ENCODE peak calls at places on chromosomes 16 and 17, in ten cellular contexts. K is SK-N-SH; S is heart left ventricle; W is CD4-positive, alpha-beta T cell; O is cardiac muscle cell; V is transverse colon; M is dorsolateral prefrontal cortex; I is AG04450; A is RWPE2; H is A549. C is an unnamed sample.
A peak's percentile ranks its signal among the peaks of the same experiment; 100 is the strongest.

GRCh38 chr16:52068447-52069074 is 478.4 kb downstream of the TOX3 start:
- DNase-seq in I (no peak), O (peak; percentile 51), H (no peak), A (no peak), S (no peak), M (peak; percentile 40), V (peak; percentile 41), K (peak; percentile 1), W (no peak), C (no peak)

GRCh38 chr16:19524866-19525723 is 1.4 kb downstream of the CCP110 start:
- DNase-seq in H (no peak), S (no peak), I (no peak), K (peak; percentile 28), A (no peak), O (peak; percentile 6), W (no peak), V (no peak), M (no peak), C (no peak)

GRCh38 chr17:7959503-7960253 is 27.7 kb downstream of the CNTROB start:
- DNase-seq in I (no peak), V (no peak), W (no peak), A (no peak), H (no peak), S (no peak), M (no peak), O (no peak), K (no peak), C (no peak)

GRCh38 chr16:73177896-73178295 is 130.0 kb upstream of the ZFHX3 start:
- DNase-seq in H (no peak), W (no peak), S (no peak), I (no peak), A (no peak), M (no peak), O (no peak), K (no peak), V (no peak), C (no peak)

GRCh38 chr16:27805828-27806351 is 255.9 kb downstream of the KATNIP start:
- DNase-seq in M (no peak), W (no peak), I (no peak), H (no peak), V (no peak), K (no peak), A (no peak), O (no peak), S (no peak), C (no peak)

GRCh38 chr16:25089346-25089745 is 22.2 kb upstream of the LCMT1 start:
- DNase-seq in K (no peak), M (no peak), W (no peak), O (no peak), S (no peak), A (no peak), I (no peak), H (no peak), V (peak; percentile 81), C (no peak)

GRCh38 chr17:45314761-45315549 is 1.9 kb downstream of the MAP3K14 start:
- DNase-seq in H (peak; percentile 46), A (no peak), V (no peak), K (no peak), O (no peak), M (no peak), W (no peak), S (no peak), I (no peak), C (no peak)

GRCh38 chr16:88103581-88104188 is 152.5 kb downstream of the BANP start:
- DNase-seq in H (no peak), K (no peak), O (no peak), A (no peak), V (no peak), W (no peak), M (no peak), I (no peak), S (peak; percentile 19), C (no peak)

GRCh38 chr16:59324462-59324861 is 590.3 kb upstream of the GOT2 start:
- DNase-seq in K (no peak), W (no peak), M (no peak), I (no peak), O (no peak), V (no peak), S (no peak), H (peak; percentile 59), A (no peak), C (no peak)
- H3K27ac ChIP-seq in K (no peak overlapping the region), W (no peak overlapping the region), M (no peak overlapping the region), I (no peak overlapping the region), O (no peak overlapping the region), V (no peak overlapping the region), S (no peak overlapping the region), H (peak overlapping the region; percentile 93), A (no peak overlapping the region), C (no peak overlapping the region)

GRCh38 chr17:50148226-50149098 is 2.0 kb downstream of the PPP1R9B start:
- DNase-seq in A (peak; percentile 93), O (no peak), S (peak; percentile 78), K (peak; percentile 76), H (peak; percentile 86), W (peak; percentile 78), V (peak; percentile 78), M (peak; percentile 50), I (no peak), C (peak; percentile 54)
- TF ChIP-seq CTCF in A (peak; percentile 45), O (peak; percentile 35), S (no peak), K (peak; percentile 49), H (no peak), W (no peak), V (no peak), M (no peak), I (peak; percentile 53), C (no peak)

GRCh38 chr16:68492151-68492500 is 43.8 kb upstream of the SMPD3 start:
- DNase-seq in W (no peak), O (no peak), S (no peak), K (no peak), V (no peak), M (no peak), H (no peak), A (no peak), I (no peak), C (no peak)

GRCh38 chr16:68492501-68493411 is 44.4 kb upstream of the SMPD3 start:
- DNase-seq in W (no peak), A (no peak), S (no peak), K (no peak), V (peak; percentile 66), H (no peak), M (no peak), O (no peak), I (no peak), C (no peak)

GRCh38 chr16:68490358-68490757 is 42.0 kb upstream of the SMPD3 start:
- DNase-seq in O (no peak), A (no peak), M (no peak), V (no peak), H (no peak), K (no peak), W (no peak), S (no peak), I (no peak), C (no peak)

GRCh38 chr16:68491576-68491950 is 43.3 kb upstream of the SMPD3 start:
- DNase-seq in H (no peak), M (no peak), V (no peak), A (no peak), I (no peak), W (no peak), S (no peak), O (no peak), K (no peak), C (no peak)

DNA sequence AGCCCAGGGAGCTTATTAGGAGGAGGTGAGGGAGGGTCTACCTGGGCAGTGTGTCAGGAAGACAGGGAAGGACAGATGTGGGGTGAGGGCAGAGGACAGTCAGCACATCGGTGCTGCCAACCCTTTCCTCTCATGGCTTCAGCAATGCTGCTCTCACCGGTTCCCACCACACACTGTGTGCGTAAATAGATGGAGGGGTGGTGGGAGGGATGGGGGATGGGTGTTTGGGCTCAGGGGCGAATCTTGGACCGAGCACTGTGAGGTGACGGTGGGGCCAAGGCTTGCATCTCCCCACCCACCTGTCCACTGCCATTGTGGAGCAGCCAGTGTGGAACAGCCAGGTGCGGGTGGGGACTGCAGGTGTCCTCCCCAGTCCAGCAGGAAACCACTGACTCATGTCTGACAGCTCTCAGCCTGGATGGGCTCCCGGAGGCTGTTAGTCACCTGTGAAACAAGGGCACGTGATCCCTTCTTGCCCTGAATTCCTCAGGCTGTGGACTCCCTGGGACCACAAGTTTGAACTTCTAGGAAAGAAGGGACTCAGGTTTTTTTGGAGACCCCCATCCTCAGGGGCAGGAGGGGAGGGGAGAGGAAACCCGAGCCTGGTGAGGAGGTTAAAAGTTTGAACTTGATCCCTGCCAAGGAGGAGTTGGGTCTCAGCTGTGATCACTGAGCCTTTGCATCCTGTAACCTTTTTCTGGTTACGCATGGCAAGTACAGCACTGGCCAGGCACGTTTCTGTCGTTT is 42.7 kb upstream of the SMPD3 start:
- DNase-seq in O (no peak), K (no peak), M (no peak), I (no peak), V (peak; percentile 80), H (peak; percentile 62), A (peak; percentile 95), W (no peak), S (no peak), C (no peak)
- H3K27ac ChIP-seq in O (no peak overlapping the region), K (no peak overlapping the region), M (no peak overlapping the region), I (no peak overlapping the region), V (no peak overlapping the region), H (no peak overlapping the region), A (peak overlapping the region; percentile 37), W (no peak overlapping the region), S (no peak overlapping the region), C (no peak overlapping the region)

GRCh38 chr17:33335491-33336173 is 42.5 kb upstream of the ASIC2 start:
- DNase-seq in I (no peak), W (no peak), A (no peak), S (no peak), O (no peak), M (no peak), H (no peak), V (no peak), K (no peak), C (no peak)
- TF ChIP-seq CTCF in I (peak; percentile 28), W (no peak), A (no peak), S (no peak), O (no peak), M (no peak), H (no peak), V (no peak), K (peak; percentile 18), C (no peak)